ENCODE peak calls at places on chromosomes 5 and 9, in eight cellular contexts. One of them, this sample, is unnamed.

GRCh38 chr9:81791076-81791475 is 101.7 kb upstream of the TLE1 start:
- DNase-seq in adrenal gland: no peak
- DNase-seq in left lung: no peak
- DNase-seq in IMR-90: no peak
- DNase-seq in body of pancreas: no peak
- DNase-seq in H9: no peak
- DNase-seq in GM20000: no peak
- DNase-seq in fibroblast of mammary gland: no peak
- DNase-seq in this sample: no peak

GRCh38 chr5:141777711-141778110 is 95.7 kb upstream of the ARAP3 start:
- DNase-seq in GM20000: no peak
- DNase-seq in IMR-90: no peak
- DNase-seq in adrenal gland: no peak
- DNase-seq in fibroblast of mammary gland: no peak
- DNase-seq in H9: no peak
- DNase-seq in body of pancreas: no peak
- DNase-seq in left lung: no peak
- DNase-seq in this sample: no peak

GRCh38 chr9:4662108-4662988 is at the start of gene PLPP6:
- DNase-seq in body of pancreas: peak
- DNase-seq in H9: peak
- DNase-seq in GM20000: peak
- DNase-seq in left lung: peak
- DNase-seq in adrenal gland: peak
- DNase-seq in fibroblast of mammary gland: peak
- DNase-seq in IMR-90: peak
- DNase-seq in this sample: peak

GRCh38 chr5:132410451-132411381 is 41.2 kb downstream of the SLC22A5 start:
- DNase-seq in fibroblast of mammary gland: peak
- DNase-seq in IMR-90: peak
- DNase-seq in body of pancreas: peak
- DNase-seq in adrenal gland: peak
- DNase-seq in GM20000: peak
- DNase-seq in left lung: peak
- DNase-seq in H9: peak
- DNase-seq in this sample: peak

GRCh38 chr9:27194401-27195091 is 85.5 kb downstream of the TEK start:
- DNase-seq in fibroblast of mammary gland: peak
- DNase-seq in GM20000: no peak
- DNase-seq in adrenal gland: no peak
- DNase-seq in left lung: no peak
- DNase-seq in body of pancreas: no peak
- DNase-seq in IMR-90: peak
- DNase-seq in H9: no peak
- DNase-seq in this sample: peak

GRCh38 chr5:127696688-127697087 is 6.5 kb upstream of the CCDC192 start:
- DNase-seq in adrenal gland: no peak
- DNase-seq in IMR-90: peak
- DNase-seq in fibroblast of mammary gland: peak
- DNase-seq in body of pancreas: no peak
- DNase-seq in left lung: no peak
- DNase-seq in GM20000: no peak
- DNase-seq in H9: no peak
- DNase-seq in this sample: peak

GRCh38 chr9:14058078-14058688 is 255.8 kb downstream of the NFIB start:
- DNase-seq in body of pancreas: no peak
- DNase-seq in GM20000: no peak
- DNase-seq in left lung: no peak
- DNase-seq in adrenal gland: no peak
- DNase-seq in fibroblast of mammary gland: no peak
- DNase-seq in H9: no peak
- DNase-seq in IMR-90: no peak
- DNase-seq in this sample: no peak

GRCh38 chr9:133711428-133712220 is 26.5 kb downstream of the SARDH start:
- DNase-seq in body of pancreas: no peak
- DNase-seq in IMR-90: peak
- DNase-seq in GM20000: no peak
- DNase-seq in fibroblast of mammary gland: peak
- DNase-seq in adrenal gland: no peak
- DNase-seq in H9: no peak
- DNase-seq in left lung: peak
- DNase-seq in this sample: peak

GRCh38 chr9:131603711-131604439 is 58.6 kb downstream of the PRRT1B start:
- DNase-seq in H9: no peak
- DNase-seq in adrenal gland: no peak
- DNase-seq in body of pancreas: no peak
- DNase-seq in GM20000: no peak
- DNase-seq in fibroblast of mammary gland: no peak
- DNase-seq in left lung: no peak
- DNase-seq in IMR-90: no peak
- DNase-seq in this sample: no peak

GRCh38 chr5:108093186-108093585 is 288.7 kb downstream of the FBXL17 start:
- DNase-seq in fibroblast of mammary gland: peak
- DNase-seq in left lung: no peak
- DNase-seq in GM20000: peak
- DNase-seq in H9: no peak
- DNase-seq in body of pancreas: no peak
- DNase-seq in IMR-90: peak
- DNase-seq in adrenal gland: no peak
- DNase-seq in this sample: no peak

GRCh38 chr9:76580188-76580587 is 121.2 kb downstream of the GCNT1 start:
- DNase-seq in GM20000: no peak
- DNase-seq in H9: no peak
- DNase-seq in fibroblast of mammary gland: no peak
- DNase-seq in body of pancreas: no peak
- DNase-seq in adrenal gland: no peak
- DNase-seq in left lung: no peak
- DNase-seq in IMR-90: no peak
- DNase-seq in this sample: no peak

GRCh38 chr5:89105171-89105695 is 222.2 kb upstream of the MEF2C start:
- DNase-seq in IMR-90: no peak
- DNase-seq in body of pancreas: no peak
- DNase-seq in GM20000: no peak
- DNase-seq in H9: no peak
- DNase-seq in left lung: no peak
- DNase-seq in fibroblast of mammary gland: no peak
- DNase-seq in adrenal gland: no peak
- DNase-seq in this sample: no peak

GRCh38 chr5:28576022-28576421 is 1537.6 kb upstream of the CDH9 start:
- DNase-seq in left lung: no peak
- DNase-seq in adrenal gland: no peak
- DNase-seq in body of pancreas: no peak
- DNase-seq in GM20000: no peak
- DNase-seq in fibroblast of mammary gland: peak
- DNase-seq in H9: no peak
- DNase-seq in IMR-90: no peak
- DNase-seq in this sample: no peak

GRCh38 chr9:94909965-94910730 is 183.6 kb downstream of the AOPEP start:
- DNase-seq in IMR-90: no peak
- DNase-seq in H9: no peak
- DNase-seq in body of pancreas: no peak
- DNase-seq in GM20000: no peak
- DNase-seq in fibroblast of mammary gland: no peak
- DNase-seq in left lung: no peak
- DNase-seq in adrenal gland: peak
- DNase-seq in this sample: no peak

GRCh38 chr9:36559036-36559695 is 13.5 kb upstream of the MELK start:
- DNase-seq in fibroblast of mammary gland: no peak
- DNase-seq in body of pancreas: no peak
- DNase-seq in H9: peak
- DNase-seq in adrenal gland: no peak
- DNase-seq in IMR-90: peak
- DNase-seq in left lung: no peak
- DNase-seq in GM20000: no peak
- DNase-seq in this sample: peak

GRCh38 chr9:129406278-129407225 is 214.3 kb downstream of the C9orf50 start:
- DNase-seq in left lung: no peak
- DNase-seq in fibroblast of mammary gland: no peak
- DNase-seq in adrenal gland: no peak
- DNase-seq in IMR-90: no peak
- DNase-seq in body of pancreas: no peak
- DNase-seq in GM20000: no peak
- DNase-seq in H9: no peak
- DNase-seq in this sample: no peak

GRCh38 chr5:59656351-59657254 is 236.9 kb downstream of the PDE4D start:
- DNase-seq in fibroblast of mammary gland: no peak
- DNase-seq in left lung: no peak
- DNase-seq in body of pancreas: no peak
- DNase-seq in H9: no peak
- DNase-seq in IMR-90: no peak
- DNase-seq in adrenal gland: no peak
- DNase-seq in GM20000: no peak
- DNase-seq in this sample: no peak

GRCh38 chr5:59665086-59665831 is 228.3 kb downstream of the PDE4D start:
- DNase-seq in fibroblast of mammary gland: peak
- DNase-seq in IMR-90: no peak
- DNase-seq in body of pancreas: no peak
- DNase-seq in adrenal gland: no peak
- DNase-seq in H9: no peak
- DNase-seq in GM20000: no peak
- DNase-seq in left lung: no peak
- DNase-seq in this sample: no peak

GRCh38 chr5:59661939-59662615 is 231.4 kb downstream of the PDE4D start:
- DNase-seq in adrenal gland: no peak
- DNase-seq in left lung: no peak
- DNase-seq in H9: no peak
- DNase-seq in GM20000: peak
- DNase-seq in body of pancreas: no peak
- DNase-seq in fibroblast of mammary gland: no peak
- DNase-seq in IMR-90: no peak
- DNase-seq in this sample: no peak

GRCh38 chr5:59661306-59661705 is 232.2 kb downstream of the PDE4D start:
- DNase-seq in H9: no peak
- DNase-seq in GM20000: no peak
- DNase-seq in IMR-90: no peak
- DNase-seq in body of pancreas: no peak
- DNase-seq in left lung: no peak
- DNase-seq in fibroblast of mammary gland: peak
- DNase-seq in adrenal gland: no peak
- DNase-seq in this sample: no peak

GRCh38 chr5:59660737-59661136 is 232.8 kb downstream of the PDE4D start:
- DNase-seq in body of pancreas: no peak
- DNase-seq in H9: no peak
- DNase-seq in GM20000: peak
- DNase-seq in adrenal gland: no peak
- DNase-seq in IMR-90: peak
- DNase-seq in left lung: no peak
- DNase-seq in fibroblast of mammary gland: peak
- DNase-seq in this sample: peak
- TF ChIP-seq CTCF in body of pancreas: peak
- TF ChIP-seq CTCF in H9: peak
- TF ChIP-seq CTCF in GM20000: no peak
- TF ChIP-seq CTCF in adrenal gland: no peak
- TF ChIP-seq CTCF in IMR-90: peak
- TF ChIP-seq CTCF in left lung: no peak
- TF ChIP-seq CTCF in fibroblast of mammary gland: peak
- TF ChIP-seq CTCF in this sample: peak

DNA sequence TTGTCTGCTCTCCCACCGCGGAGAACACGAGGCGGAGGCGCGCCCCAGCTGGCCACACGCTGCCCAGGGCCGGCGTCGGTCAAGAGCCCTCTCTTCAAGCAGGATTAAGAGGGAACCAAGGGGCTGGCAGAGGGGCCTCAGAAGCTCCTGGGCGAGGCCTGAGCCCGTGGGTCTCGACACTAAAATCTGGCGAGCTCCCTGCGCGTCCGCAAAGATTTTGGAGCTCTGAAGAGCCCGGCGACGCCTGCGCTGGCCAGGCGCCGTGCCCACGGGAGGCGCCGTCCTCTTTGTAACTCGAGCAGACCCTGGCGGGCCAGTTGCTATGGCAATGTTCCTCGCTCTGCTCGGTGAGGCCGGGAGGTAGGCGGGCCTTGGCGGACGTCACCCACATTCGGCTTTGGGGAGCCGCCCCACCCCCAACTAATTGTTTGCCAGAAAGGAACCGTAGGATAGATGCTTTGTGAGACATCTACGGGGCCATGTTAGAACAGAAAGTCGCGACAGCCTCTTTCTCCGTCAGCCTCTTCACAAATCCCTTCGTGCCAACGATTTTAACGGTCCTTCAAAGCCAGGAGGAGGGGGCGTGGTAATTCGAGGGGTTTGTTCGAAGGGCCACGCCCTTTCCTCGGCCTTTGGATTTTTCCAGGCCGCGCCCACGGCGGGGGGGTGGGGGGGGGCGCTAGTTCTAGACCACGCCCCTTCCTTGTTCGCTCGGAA is 735 bp upstream of the CNOT8 start:
- DNase-seq in body of pancreas: peak
- DNase-seq in left lung: peak
- DNase-seq in IMR-90: peak
- DNase-seq in H9: peak
- DNase-seq in GM20000: peak
- DNase-seq in fibroblast of mammary gland: peak
- DNase-seq in adrenal gland: peak
- DNase-seq in this sample: peak
- TF ChIP-seq CTCF in body of pancreas: peak
- TF ChIP-seq CTCF in left lung: no peak
- TF ChIP-seq CTCF in IMR-90: peak
- TF ChIP-seq CTCF in H9: peak
- TF ChIP-seq CTCF in GM20000: no peak
- TF ChIP-seq CTCF in fibroblast of mammary gland: no peak
- TF ChIP-seq CTCF in adrenal gland: no peak
- TF ChIP-seq CTCF in this sample: peak

DNA sequence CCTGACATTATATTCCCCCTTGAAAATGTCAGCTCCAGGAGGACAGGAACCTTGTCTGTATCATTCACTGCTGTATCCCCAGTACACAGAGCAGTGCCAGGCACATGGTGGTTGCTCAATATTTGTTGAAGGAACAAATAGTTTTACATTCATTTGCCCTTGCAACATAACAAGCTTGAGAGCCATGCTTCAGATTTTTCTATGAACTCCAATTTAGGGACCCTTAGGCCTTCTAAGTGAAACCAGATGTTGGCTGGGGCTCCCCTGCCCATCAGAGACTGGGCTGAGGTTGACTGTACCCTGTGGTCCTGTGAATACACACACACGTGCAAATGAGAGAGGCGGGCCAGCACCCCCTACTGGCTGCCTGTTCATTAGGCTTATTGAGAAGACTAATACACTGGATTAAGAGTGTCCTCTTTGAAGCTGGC is 214.9 kb upstream of the WWC1 start:
- DNase-seq in adrenal gland: peak
- DNase-seq in fibroblast of mammary gland: peak
- DNase-seq in body of pancreas: peak
- DNase-seq in GM20000: peak
- DNase-seq in H9: peak
- DNase-seq in IMR-90: peak
- DNase-seq in left lung: no peak
- DNase-seq in this sample: peak
- TF ChIP-seq CTCF in adrenal gland: peak
- TF ChIP-seq CTCF in fibroblast of mammary gland: peak
- TF ChIP-seq CTCF in body of pancreas: no peak
- TF ChIP-seq CTCF in GM20000: peak
- TF ChIP-seq CTCF in H9: peak
- TF ChIP-seq CTCF in IMR-90: peak
- TF ChIP-seq CTCF in left lung: peak
- TF ChIP-seq CTCF in this sample: peak

DNA sequence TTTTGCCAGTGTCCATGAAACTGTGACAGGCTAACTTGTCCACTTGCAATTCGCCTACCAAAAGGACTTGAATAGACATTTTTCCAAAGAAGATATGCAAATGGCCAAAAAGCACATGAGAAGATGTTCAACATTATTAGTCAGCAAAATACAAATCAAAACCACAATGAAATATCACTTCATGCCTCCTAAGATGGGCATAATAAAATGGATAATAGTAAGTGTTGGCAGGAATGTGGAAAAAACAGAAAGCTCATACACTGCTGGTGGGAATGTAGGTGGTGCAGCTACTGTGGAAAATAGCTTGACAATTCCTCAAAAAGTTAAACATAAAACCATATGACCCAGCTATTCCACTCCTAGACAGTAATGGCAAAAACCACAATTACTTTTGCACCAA is 7.9 kb downstream of the DTWD2 start:
- DNase-seq in H9: no peak
- DNase-seq in GM20000: no peak
- DNase-seq in left lung: no peak
- DNase-seq in adrenal gland: no peak
- DNase-seq in fibroblast of mammary gland: no peak
- DNase-seq in IMR-90: no peak
- DNase-seq in body of pancreas: no peak
- DNase-seq in this sample: no peak
- TF ChIP-seq CTCF in H9: no peak
- TF ChIP-seq CTCF in GM20000: no peak
- TF ChIP-seq CTCF in left lung: no peak
- TF ChIP-seq CTCF in adrenal gland: no peak
- TF ChIP-seq CTCF in fibroblast of mammary gland: no peak
- TF ChIP-seq CTCF in IMR-90: no peak
- TF ChIP-seq CTCF in body of pancreas: no peak
- TF ChIP-seq CTCF in this sample: no peak